ENCODE peak calls at places on chromosomes 3 and 15, in five cellular contexts. Z is GM20000, C is neural crest cell, D is astrocyte of the spinal cord, O is NB4. S is an unnamed sample.
A peak's percentile ranks its signal among the peaks of the same experiment; 100 is the strongest.

GRCh38 chr15:58378241-58379085 is 53.3 kb upstream of the LIPC start:
- DNase-seq in C (no peak), D (peak; percentile 36), O (no peak), Z (no peak), S (no peak)

GRCh38 chr15:78302579-78302978 is 3.2 kb upstream of the SKIC8 start:
- DNase-seq in O (peak; percentile 58), C (no peak), D (peak; percentile 86), Z (peak; percentile 31), S (no peak)

GRCh38 chr3:113157408-113157980 is 53.9 kb upstream of the BOC start:
- DNase-seq in Z (no peak), O (no peak), D (no peak), C (no peak), S (no peak)

GRCh38 chr3:19898725-19899124 is 35.3 kb downstream of the EFHB start:
- DNase-seq in D (peak; percentile 24), Z (no peak), C (no peak), O (no peak), S (no peak)

GRCh38 chr15:56772868-56773639 is 39.7 kb upstream of the ZNF280D start:
- DNase-seq in O (no peak), D (no peak), C (no peak), Z (no peak), S (no peak)

GRCh38 chr15:67183443-67184169 is 70.9 kb downstream of the AAGAB start:
- DNase-seq in Z (no peak), C (no peak), D (peak; percentile 59), O (no peak), S (no peak)

GRCh38 chr3:169744332-169745054 is 20.4 kb downstream of the TERC start:
- DNase-seq in D (peak; percentile 39), O (peak; percentile 15), Z (no peak), C (no peak), S (no peak)

GRCh38 chr15:99253381-99254090 is 2.3 kb downstream of the LRRC28 start:
- DNase-seq in Z (peak; percentile 30), C (no peak), O (no peak), D (peak; percentile 82), S (no peak)

GRCh38 chr3:122857019-122857418 is 62.1 kb downstream of the SLC49A4 start:
- DNase-seq in C (no peak), O (no peak), D (peak; percentile 5), Z (no peak), S (no peak)

GRCh38 chr15:88476635-88477038 is 9.1 kb downstream of the MRPS11 start:
- DNase-seq in O (peak; percentile 61), Z (peak; percentile 49), C (peak; percentile 18), D (peak; percentile 33), S (no peak)

GRCh38 chr15:31235298-31236183 is 91.1 kb upstream of the KLF13 start:
- DNase-seq in O (no peak), Z (peak; percentile 49), D (no peak), C (no peak), S (no peak)

GRCh38 chr15:80325206-80325605 is 73.2 kb upstream of the CTXND1 start:
- DNase-seq in Z (no peak), D (no peak), C (no peak), O (peak; percentile 70), S (no peak)

GRCh38 chr3:14623569-14624051 is 28.0 kb upstream of the CCDC174 start:
- DNase-seq in O (no peak), Z (no peak), D (no peak), C (no peak), S (no peak)

GRCh38 chr15:25796395-25796794 is 66.7 kb downstream of the ATP10A start:
- DNase-seq in O (no peak), Z (no peak), D (no peak), C (no peak), S (no peak)

GRCh38 chr3:128585974-128586373 is 64.6 kb downstream of the RPN1 start:
- DNase-seq in C (no peak), Z (no peak), O (peak; percentile 70), D (no peak), S (no peak)

GRCh38 chr15:100900136-100900894 is 18.8 kb upstream of the LRRK1 start:
- DNase-seq in C (no peak), D (no peak), O (no peak), Z (no peak), S (no peak)

GRCh38 chr3:106333911-106334618 is 465.3 kb upstream of the CBLB start:
- DNase-seq in Z (no peak), D (peak; percentile 88), O (no peak), C (no peak), S (no peak)

GRCh38 chr15:70324001-70324974 is 226.6 kb upstream of the TLE3 start:
- DNase-seq in C (no peak), O (no peak), D (peak; percentile 83), Z (no peak), S (peak; percentile 68)

GRCh38 chr3:4493931-4494806 is 1.0 kb downstream of the ITPR1 start:
- DNase-seq in C (peak; percentile 16), Z (no peak), D (peak; percentile 22), O (peak; percentile 55), S (no peak)

GRCh38 chr3:17935217-17935616 is 192.8 kb upstream of the TBC1D5 start:
- DNase-seq in D (no peak), C (no peak), O (no peak), Z (no peak), S (no peak)

GRCh38 chr15:77029166-77030041 is 34.5 kb downstream of the PSTPIP1 start:
- DNase-seq in Z (no peak), D (no peak), O (no peak), C (no peak), S (peak; percentile 54)

GRCh38 chr3:178082508-178082907 is 453.7 kb upstream of the KCNMB2 start:
- DNase-seq in D (no peak), C (no peak), Z (no peak), O (no peak), S (no peak)

GRCh38 chr3:189954733-189955665 is 165.7 kb downstream of the P3H2 start:
- DNase-seq in Z (no peak), O (no peak), D (no peak), C (no peak), S (no peak)

GRCh38 chr15:89149501-89150101 is 61.3 kb downstream of the ABHD2 start:
- DNase-seq in O (no peak), D (no peak), Z (no peak), C (no peak), S (no peak)

GRCh38 chr3:43855674-43856299 is 165.0 kb downstream of the ABHD5 start:
- DNase-seq in O (peak; percentile 62), C (peak; percentile 59), D (peak; percentile 69), Z (peak; percentile 61), S (no peak)

GRCh38 chr3:141241248-141242034 is 9.8 kb downstream of the PXYLP1 start:
- DNase-seq in D (no peak), Z (no peak), C (no peak), O (no peak), S (peak; percentile 53)

GRCh38 chr3:11187678-11188077 is 33.4 kb downstream of the HRH1 start:
- DNase-seq in Z (no peak), D (no peak), O (no peak), C (no peak), S (no peak)

GRCh38 chr3:11186318-11186692 is 32.0 kb downstream of the HRH1 start:
- DNase-seq in C (no peak), Z (no peak), O (no peak), D (no peak), S (no peak)

GRCh38 chr3:11185144-11185543 is 30.9 kb downstream of the HRH1 start:
- DNase-seq in D (no peak), C (no peak), Z (no peak), O (no peak), S (no peak)

GRCh38 chr3:11186771-11187170 is 32.5 kb downstream of the HRH1 start:
- DNase-seq in D (no peak), O (no peak), C (no peak), Z (no peak), S (no peak)

GRCh38 chr3:11185564-11186317 is 31.4 kb downstream of the HRH1 start:
- DNase-seq in D (peak; percentile 91), Z (no peak), C (no peak), O (no peak), S (no peak)
- TF ChIP-seq CTCF in D (no peak), Z (no peak), C (no peak), O (no peak), S (no peak)

DNA sequence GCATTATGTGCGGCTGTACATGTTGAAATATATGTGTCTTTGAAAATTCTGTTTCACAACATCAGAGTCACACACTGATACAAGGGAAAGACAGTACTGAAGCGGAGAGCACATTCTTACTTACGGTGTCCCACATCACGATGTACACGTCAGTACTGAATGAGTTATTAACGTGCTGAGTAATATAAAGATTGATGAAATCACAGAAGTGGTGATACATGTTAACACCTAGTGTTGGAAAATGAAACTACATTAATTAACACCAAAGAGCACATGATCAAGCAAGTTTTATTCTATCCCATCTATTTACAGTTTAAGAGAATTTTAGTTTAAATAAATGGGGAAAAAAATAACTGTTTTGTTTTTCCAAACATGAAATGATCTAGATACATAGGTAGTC is 15.6 kb downstream of the EOGT start:
- DNase-seq in O (no peak), Z (no peak), D (no peak), C (no peak), S (no peak)
- TF ChIP-seq CTCF in O (no peak), Z (no peak), D (no peak), C (no peak), S (peak; percentile 53)

GRCh38 chr3:47577583-47578118 is 1.0 kb downstream of the CSPG5 start:
- DNase-seq in C (peak; percentile 28), D (no peak), O (no peak), Z (no peak), S (no peak)

GRCh38 chr3:47578119-47578630 is 490 bp downstream of the CSPG5 start:
- DNase-seq in Z (peak; percentile 92), C (peak; percentile 45), O (peak; percentile 25), D (no peak), S (no peak)

GRCh38 chr3:47581422-47581821 is 2.8 kb upstream of the CSPG5 start:
- DNase-seq in C (no peak), Z (no peak), D (no peak), O (no peak), S (no peak)

GRCh38 chr3:47579875-47580274 is 1.2 kb upstream of the CSPG5 start:
- DNase-seq in Z (no peak), C (no peak), O (no peak), D (no peak), S (no peak)

DNA sequence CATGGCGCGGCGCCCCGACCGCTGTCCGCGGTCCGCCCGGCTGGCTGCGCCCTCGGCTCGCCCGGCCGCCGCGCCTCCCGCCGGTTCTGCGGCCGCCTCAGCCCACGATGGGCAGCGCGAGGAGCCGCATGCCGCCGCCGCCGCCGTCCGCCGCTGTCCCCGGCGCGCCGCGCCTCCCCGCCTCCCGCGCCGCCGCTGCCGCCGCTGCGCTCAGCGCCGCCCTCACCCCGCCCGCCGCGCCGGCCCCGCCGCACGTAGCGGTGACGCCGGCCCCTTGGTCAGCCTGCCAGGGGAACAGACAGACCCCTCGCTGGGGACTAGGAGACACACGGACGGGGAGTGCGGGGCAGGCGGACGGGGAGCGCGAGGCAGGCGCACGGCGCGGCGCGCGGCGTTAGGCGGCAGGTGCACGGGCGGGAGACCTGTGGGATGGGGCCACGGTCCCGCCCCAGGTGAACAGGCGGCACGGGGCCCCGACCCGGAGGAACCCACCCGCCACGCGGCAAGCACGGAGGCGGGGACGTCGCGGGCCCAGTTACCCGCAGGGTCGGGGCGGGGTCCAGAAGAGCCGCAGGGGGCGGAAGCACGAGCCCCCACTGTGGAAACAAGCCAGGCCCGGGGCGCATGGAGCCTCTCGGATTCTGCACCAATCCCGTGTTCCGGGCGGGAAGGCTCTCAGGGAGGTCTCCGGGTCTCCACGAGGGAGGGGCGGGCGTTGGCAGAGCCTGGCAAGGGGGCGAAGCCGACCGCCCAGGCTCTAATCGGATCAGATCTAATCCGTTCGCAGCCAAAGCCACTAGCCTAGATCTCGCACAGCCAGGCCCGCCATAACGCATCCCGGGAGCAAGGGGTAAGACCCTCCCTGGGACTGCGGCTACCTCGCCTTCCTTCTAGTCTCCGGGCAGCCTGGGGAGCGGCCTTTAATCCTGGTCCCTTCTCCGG is at the start of gene CSPG5:
- DNase-seq in O (peak; percentile 32), C (peak; percentile 45), D (no peak), Z (peak; percentile 79), S (no peak)
- TF ChIP-seq CTCF in O (no peak), C (no peak), D (no peak), Z (no peak), S (no peak)

GRCh38 chr3:126348308-126348920 is 8.8 kb downstream of the KLF15 start:
- DNase-seq in O (no peak), Z (no peak), C (no peak), D (no peak), S (no peak)
- TF ChIP-seq CTCF in O (peak; percentile 24), Z (no peak), C (peak; percentile 49), D (peak; percentile 13), S (peak; percentile 66)

S was measured in type B pancreatic cell.